ENCODE peak calls at places on chromosomes 16 and 17, in seven cellular contexts. Z is GM12891, S is H1, T is SK-N-SH, P is K562, H is HepG2, D is GM12878. Y is an unnamed sample.

GRCh38 chr16:20023190-20023589 is 50.5 kb downstream of the GPR139 start:
- DNase-seq in D (no peak), P (peak), H (peak), S (no peak), Z (no peak), T (no peak), Y (no peak)

GRCh38 chr17:82385559-82386255 is 14.1 kb downstream of the UTS2R start:
- DNase-seq in S (no peak), H (no peak), P (no peak), D (no peak), Z (no peak), T (no peak), Y (no peak)

GRCh38 chr16:16991711-16992110 is 479.0 kb downstream of the XYLT1 start:
- DNase-seq in Z (no peak), D (no peak), S (no peak), T (no peak), H (no peak), P (no peak), Y (no peak)

GRCh38 chr17:32621612-32622312 is 135.0 kb downstream of the CDK5R1 start:
- DNase-seq in D (no peak), T (no peak), P (no peak), S (no peak), Z (no peak), H (no peak), Y (no peak)

GRCh38 chr17:19958023-19958422 is 19.6 kb downstream of the AKAP10 start:
- DNase-seq in D (no peak), P (no peak), Z (no peak), T (peak), H (peak), S (no peak), Y (no peak)

GRCh38 chr17:74394977-74395376 is 27.7 kb downstream of the GPR142 start:
- DNase-seq in P (no peak), Z (no peak), S (no peak), D (no peak), T (no peak), H (no peak), Y (no peak)

GRCh38 chr17:75110307-75110937 is 653 bp downstream of the ARMC7 start:
- DNase-seq in S (peak), Z (no peak), H (no peak), T (no peak), D (no peak), P (no peak), Y (no peak)

GRCh38 chr17:43418441-43419374 is 19.9 kb downstream of the ARL4D start:
- DNase-seq in D (no peak), T (no peak), P (no peak), Z (no peak), S (no peak), H (peak), Y (no peak)

GRCh38 chr17:46758614-46759013 is 59.9 kb downstream of the WNT3 start:
- DNase-seq in D (no peak), Z (no peak), S (no peak), T (no peak), H (peak), P (no peak), Y (no peak)

GRCh38 chr16:593406-593805 is 3.5 kb downstream of the RAB40C start:
- DNase-seq in S (no peak), T (no peak), D (no peak), P (no peak), H (no peak), Z (no peak), Y (no peak)

GRCh38 chr17:50660042-50660886 is 25.6 kb downstream of the ABCC3 start:
- DNase-seq in S (no peak), D (no peak), T (peak), Z (no peak), P (peak), H (peak), Y (no peak)

GRCh38 chr17:42422412-42422957 is 571 bp downstream of the CAVIN1 start:
- DNase-seq in Z (peak), S (peak), H (no peak), P (peak), T (peak), D (no peak), Y (no peak)

GRCh38 chr17:11950771-11951519 is 46.3 kb downstream of the ZNF18 start:
- DNase-seq in S (no peak), D (no peak), Z (no peak), P (peak), H (no peak), T (no peak), Y (no peak)

GRCh38 chr16:84660973-84661372 is 12.7 kb downstream of the KLHL36 start:
- DNase-seq in P (no peak), Z (no peak), S (no peak), H (no peak), T (no peak), D (no peak), Y (no peak)

GRCh38 chr17:50768348-50768761 is 1.0 kb upstream of the ANKRD40CL start:
- DNase-seq in Z (no peak), P (no peak), H (peak), S (peak), D (no peak), T (no peak), Y (no peak)

GRCh38 chr16:29962344-29962994 is 590 bp downstream of the TMEM219 start:
- DNase-seq in Z (no peak), D (no peak), P (peak), H (peak), T (no peak), S (no peak), Y (no peak)

GRCh38 chr17:55513885-55514590 is 2.8 kb upstream of the SMIM36 start:
- DNase-seq in H (peak), T (peak), P (peak), S (peak), D (peak), Z (no peak), Y (peak)

GRCh38 chr17:19642373-19642893 is 6.1 kb upstream of the ALDH3A2 start:
- DNase-seq in Z (no peak), S (no peak), T (no peak), H (no peak), D (no peak), P (no peak), Y (no peak)

DNA sequence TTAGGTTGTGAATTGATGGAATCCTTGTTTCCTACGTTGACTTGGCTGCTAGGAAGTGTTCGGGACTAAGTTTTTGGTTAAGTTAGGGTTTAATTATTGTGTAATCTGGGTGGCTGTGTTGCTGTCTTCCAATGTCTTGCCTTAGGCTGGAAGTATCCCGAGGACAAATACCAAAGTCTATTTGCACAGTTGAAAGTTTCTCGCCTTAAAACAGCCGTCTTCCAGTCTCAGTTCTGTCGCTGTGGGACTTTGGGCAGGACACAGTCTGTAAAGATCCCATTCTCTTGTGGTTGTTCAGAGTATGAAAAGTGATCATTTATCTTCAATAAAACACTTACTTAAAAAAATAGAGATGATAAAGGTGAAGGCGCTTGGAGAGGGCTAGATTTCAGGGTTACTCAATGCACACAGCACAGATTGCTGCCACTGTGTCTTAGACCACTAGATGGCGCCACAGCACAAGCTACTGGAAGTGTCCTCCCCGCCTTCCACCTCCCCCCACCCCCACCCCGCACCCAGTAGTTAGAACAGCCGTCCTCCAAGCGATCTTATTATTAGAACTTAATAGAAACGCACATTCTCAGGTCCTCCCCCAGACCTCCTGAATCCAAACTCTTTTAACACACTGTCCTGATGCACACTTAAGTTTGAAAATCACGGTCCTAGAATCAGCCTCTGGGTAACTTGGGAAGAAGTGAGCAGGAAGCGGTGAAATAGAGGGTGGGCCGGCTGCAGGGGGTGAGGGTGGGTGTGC is 45.8 kb downstream of the AKAP1 start:
- DNase-seq in T (peak), P (peak), D (peak), S (peak), H (peak), Z (peak), Y (peak)
- TF ChIP-seq TAF1 in T (no peak), P (no peak), D (no peak), S (no peak), H (no peak), Z (no peak), Y (no peak)

GRCh38 chr16:73797115-73797514 is 499.5 kb upstream of the PSMD7 start:
- DNase-seq in D (no peak), S (no peak), P (no peak), H (no peak), T (no peak), Z (no peak), Y (no peak)

GRCh38 chr16:73792199-73793108 is 504.2 kb upstream of the PSMD7 start:
- DNase-seq in D (no peak), H (no peak), T (peak), S (no peak), P (no peak), Z (no peak), Y (no peak)

GRCh38 chr16:73793286-73793685 is 503.3 kb upstream of the PSMD7 start:
- DNase-seq in T (no peak), P (no peak), Z (no peak), H (no peak), D (no peak), S (no peak), Y (no peak)

GRCh38 chr16:73794936-73795335 is 501.7 kb upstream of the PSMD7 start:
- DNase-seq in D (no peak), H (no peak), T (no peak), S (no peak), P (no peak), Z (no peak), Y (no peak)
- TF ChIP-seq POLR2AphosphoS5 in D (no peak), H (no peak), T (no peak), S (no peak), P (no peak), Z (no peak), Y (no peak)

DNA sequence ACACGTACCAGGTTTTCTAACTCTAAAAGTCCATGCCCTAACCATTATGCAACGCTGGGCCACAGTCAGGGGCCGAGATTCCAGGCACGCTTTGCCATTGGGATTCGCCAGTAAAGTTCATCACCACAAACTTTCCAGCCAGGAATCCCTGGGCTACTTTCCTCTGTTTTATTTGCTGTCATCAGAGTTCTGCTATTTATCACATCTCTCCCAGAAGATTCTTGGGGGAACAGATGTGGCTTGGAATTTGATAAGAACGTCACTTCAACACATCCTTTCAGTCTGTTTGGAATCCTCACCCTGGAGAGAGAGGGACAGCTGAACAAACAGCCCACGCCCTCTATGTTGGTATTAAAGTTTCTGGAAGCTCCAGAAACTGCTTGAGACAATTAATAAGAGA is 109.6 kb upstream of the CACNG3 start:
- DNase-seq in T (no peak), H (no peak), D (no peak), Z (no peak), S (no peak), P (no peak), Y (no peak)
- TF ChIP-seq TAF1 in T (no peak), H (no peak), D (no peak), Z (no peak), S (no peak), P (no peak), Y (no peak)

GRCh38 chr16:81522141-81522701 is 77.6 kb downstream of the CMIP start:
- DNase-seq in P (peak), Z (no peak), D (no peak), H (no peak), S (peak), T (peak), Y (no peak)

GRCh38 chr16:81520151-81520470 is 75.5 kb downstream of the CMIP start:
- DNase-seq in P (no peak), T (no peak), Z (no peak), H (no peak), S (no peak), D (no peak), Y (no peak)

GRCh38 chr16:81519298-81520150 is 74.9 kb downstream of the CMIP start:
- DNase-seq in Z (no peak), H (no peak), D (peak), T (no peak), P (no peak), S (no peak), Y (no peak)

GRCh38 chr16:81520560-81521135 is 76.0 kb downstream of the CMIP start:
- DNase-seq in S (no peak), P (no peak), D (no peak), T (peak), Z (no peak), H (no peak), Y (no peak)

DNA sequence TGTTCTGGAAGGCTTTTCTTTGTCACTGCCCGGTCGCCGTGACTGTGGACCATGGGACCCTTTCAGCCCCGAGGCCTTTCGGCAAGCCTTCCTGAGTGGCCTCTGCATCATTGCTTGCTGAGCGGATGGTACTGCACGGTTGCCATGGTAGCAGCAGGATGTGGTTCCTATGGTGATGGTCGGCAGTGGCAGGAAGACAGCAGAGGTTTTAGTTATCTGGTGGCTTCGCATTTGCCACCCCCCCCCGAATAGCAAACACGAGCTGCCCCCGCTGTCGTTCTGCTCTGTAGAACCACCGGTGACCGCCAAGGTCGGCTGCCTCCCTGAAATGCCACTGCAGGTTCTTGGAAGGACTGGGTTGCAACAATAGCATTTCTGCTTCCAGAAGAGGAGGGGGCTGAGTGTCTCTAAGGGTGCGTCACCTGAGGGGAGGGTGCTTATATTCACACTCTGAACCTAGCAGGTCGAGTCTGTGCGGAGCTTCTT is 76.6 kb downstream of the CMIP start:
- DNase-seq in S (no peak), H (no peak), P (peak), Z (peak), T (peak), D (no peak), Y (peak)
- TF ChIP-seq POLR2AphosphoS5 in S (no peak), H (no peak), P (no peak), Z (no peak), T (no peak), D (no peak), Y (no peak)

GRCh38 chr17:45279898-45280297 is 18.0 kb upstream of the SPATA32 start:
- DNase-seq in H (no peak), T (no peak), Z (no peak), S (no peak), D (no peak), P (no peak), Y (no peak)

GRCh38 chr17:45277216-45277849 is 15.4 kb upstream of the SPATA32 start:
- DNase-seq in H (peak), D (peak), Z (peak), P (peak), S (peak), T (peak), Y (peak)

GRCh38 chr17:45276031-45276430 is 14.1 kb upstream of the SPATA32 start:
- DNase-seq in P (no peak), D (no peak), S (no peak), H (no peak), Z (no peak), T (no peak), Y (no peak)

GRCh38 chr17:45274033-45274432 is 12.1 kb upstream of the SPATA32 start:
- DNase-seq in H (no peak), S (no peak), T (no peak), D (no peak), P (no peak), Z (no peak), Y (no peak)

DNA sequence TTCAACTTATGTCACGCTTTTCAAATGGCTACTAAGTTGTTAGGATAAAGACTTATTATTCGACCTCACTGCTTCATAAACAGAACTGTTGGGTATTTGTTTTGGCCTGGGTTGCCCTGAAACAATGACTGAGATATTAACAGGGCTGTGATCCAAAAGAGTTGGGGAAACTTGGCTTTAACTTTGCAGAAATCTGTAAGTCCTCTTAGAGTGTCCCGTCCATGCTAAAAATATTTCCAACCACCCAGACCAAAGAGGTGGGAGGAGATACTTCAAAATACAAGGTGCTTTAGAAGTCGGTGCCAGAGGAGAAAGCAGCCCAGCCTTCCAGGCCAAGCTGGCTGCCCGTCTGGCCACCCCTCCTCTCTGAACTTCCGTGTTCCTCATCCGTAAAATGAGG is 16.1 kb upstream of the SPATA32 start:
- DNase-seq in Z (no peak), P (no peak), D (no peak), T (no peak), H (no peak), S (no peak), Y (no peak)
- TF ChIP-seq TAF1 in Z (no peak), P (no peak), D (no peak), T (no peak), H (no peak), S (no peak), Y (no peak)

GRCh38 chr16:2663553-2664521 is 18.5 kb upstream of the KCTD5 start:
- DNase-seq in Z (no peak), D (no peak), P (no peak), S (no peak), H (no peak), T (no peak), Y (no peak)
- TF ChIP-seq POLR2AphosphoS5 in Z (no peak), D (no peak), P (no peak), S (no peak), H (no peak), T (no peak), Y (no peak)

GRCh38 chr16:52283581-52284375 is 263.2 kb downstream of the TOX3 start:
- DNase-seq in S (no peak), T (no peak), Z (no peak), P (no peak), D (no peak), H (no peak), Y (no peak)

GRCh38 chr16:52283018-52283417 is 263.9 kb downstream of the TOX3 start:
- DNase-seq in T (no peak), S (no peak), P (no peak), Z (no peak), H (no peak), D (no peak), Y (no peak)
- TF ChIP-seq TAF1 in T (no peak), S (no peak), P (no peak), Z (no peak), H (no peak), D (no peak), Y (no peak)

GRCh38 chr17:27207073-27207511 is 86.8 kb upstream of the WSB1 start:
- DNase-seq in S (no peak), P (no peak), T (no peak), D (no peak), H (no peak), Z (no peak), Y (no peak)
- TF ChIP-seq POLR2AphosphoS5 in S (no peak), P (no peak), T (no peak), D (no peak), H (no peak), Z (no peak), Y (no peak)

Y was measured in GM12892.